ENCODE peak calls at places on chromosome 22, in four cellular contexts. K is transverse colon; L is activated CD8-positive, alpha-beta memory T cell treated with anti-CD3 and anti-CD28 coated beads for 1 hour; N is activated CD4-positive, alpha-beta T cell treated with anti-CD3 and anti-CD28 coated beads, Interleukin-2, amount 50 U/mL, for 1 hour. D is an unnamed sample.

GRCh38 chr22:37002633-37003032 is 16.6 kb downstream of the TST start:
- DNase-seq in N (no peak), L (no peak), K (no peak), D (no peak)

GRCh38 chr22:17945851-17946690 is 78.3 kb downstream of the MICAL3 start:
- DNase-seq in N (no peak), K (no peak), L (no peak), D (no peak)

GRCh38 chr22:39612811-39613548 is 42.4 kb downstream of the CACNA1I start:
- DNase-seq in K (no peak), N (peak), L (no peak), D (no peak)

GRCh38 chr22:39123811-39124668 is 27.0 kb downstream of the APOBEC3H start:
- DNase-seq in N (no peak), K (no peak), L (no peak), D (no peak)

GRCh38 chr22:24505337-24505736 is 10.2 kb downstream of the UPB1 start:
- DNase-seq in K (no peak), N (no peak), L (no peak), D (no peak)

GRCh38 chr22:27800250-27801131 is 1.1 kb downstream of the MN1 start:
- DNase-seq in N (no peak), L (no peak), K (no peak), D (no peak)

GRCh38 chr22:29679316-29679715 is 40.5 kb upstream of the CABP7 start:
- DNase-seq in N (no peak), L (no peak), K (no peak), D (no peak)

GRCh38 chr22:23179381-23180294 is 671 bp upstream of the BCR start:
- DNase-seq in K (peak), L (no peak), N (peak), D (no peak)

GRCh38 chr22:35465109-35465701 is 65.3 kb downstream of the MCM5 start:
- DNase-seq in K (peak), L (no peak), N (no peak), D (no peak)

GRCh38 chr22:40383905-40384304 is 13.5 kb downstream of the SGSM3 start:
- DNase-seq in L (no peak), K (no peak), N (no peak), D (no peak)

GRCh38 chr22:19799322-19800190 is 39.0 kb downstream of the TBX1 start:
- DNase-seq in K (no peak), L (no peak), N (no peak), D (no peak)

GRCh38 chr22:40247976-40248375 is 70.3 kb downstream of the TNRC6B start:
- DNase-seq in L (peak), N (peak), K (peak), D (no peak)

GRCh38 chr22:39170825-39171622 is 18.5 kb upstream of the CBX7 start:
- DNase-seq in L (peak), K (peak), N (peak), D (peak)

GRCh38 chr22:37804502-37804885 is 3.2 kb upstream of the GCAT start:
- DNase-seq in L (no peak), K (no peak), N (no peak), D (no peak)

GRCh38 chr22:30298005-30298701 is 8.8 kb upstream of the CASTOR1 start:
- DNase-seq in N (no peak), L (no peak), K (peak), D (no peak)

GRCh38 chr22:38941488-38941987 is 15.9 kb upstream of the APOBEC3A start:
- DNase-seq in L (no peak), K (no peak), N (no peak), D (no peak)

D was measured in germinal center.